ENCODE peak calls at places on chromosomes 13 and 19, in five cellular contexts. One of them, this sample, is unnamed.

GRCh38 chr13:29887030-29887557 is 36.7 kb upstream of the UBL3 start:
- DNase-seq in cerebellar cortex: no peak
- DNase-seq in ELF-1: no peak
- DNase-seq in AG08395: no peak
- DNase-seq in astrocyte of the spinal cord: no peak
- DNase-seq in this sample: no peak

GRCh38 chr13:38090913-38091312 is 221.3 kb upstream of the TRPC4 start:
- DNase-seq in cerebellar cortex: no peak
- DNase-seq in ELF-1: peak
- DNase-seq in AG08395: no peak
- DNase-seq in astrocyte of the spinal cord: no peak
- DNase-seq in this sample: no peak

GRCh38 chr19:4877753-4878490 is 10.5 kb upstream of the PLIN3 start:
- DNase-seq in cerebellar cortex: peak
- DNase-seq in ELF-1: peak
- DNase-seq in AG08395: no peak
- DNase-seq in astrocyte of the spinal cord: peak
- DNase-seq in this sample: peak

GRCh38 chr19:57465680-57466381 is 8.9 kb upstream of the VN1R1 start:
- DNase-seq in cerebellar cortex: peak
- DNase-seq in ELF-1: peak
- DNase-seq in AG08395: peak
- DNase-seq in astrocyte of the spinal cord: no peak
- DNase-seq in this sample: peak

GRCh38 chr19:50661675-50662441 is 12.6 kb downstream of the C19orf81 start:
- DNase-seq in cerebellar cortex: no peak
- DNase-seq in ELF-1: no peak
- DNase-seq in AG08395: no peak
- DNase-seq in astrocyte of the spinal cord: no peak
- DNase-seq in this sample: no peak

GRCh38 chr13:43664700-43665191 is 122.0 kb downstream of the ENOX1 start:
- DNase-seq in cerebellar cortex: no peak
- DNase-seq in ELF-1: peak
- DNase-seq in AG08395: peak
- DNase-seq in astrocyte of the spinal cord: peak
- DNase-seq in this sample: peak

GRCh38 chr13:35621989-35622388 is 145.5 kb upstream of the MAB21L1 start:
- DNase-seq in cerebellar cortex: no peak
- DNase-seq in ELF-1: peak
- DNase-seq in AG08395: peak
- DNase-seq in astrocyte of the spinal cord: no peak
- DNase-seq in this sample: no peak

GRCh38 chr19:29615891-29616425 is 9.9 kb downstream of the POP4 start:
- DNase-seq in cerebellar cortex: no peak
- DNase-seq in ELF-1: no peak
- DNase-seq in AG08395: no peak
- DNase-seq in astrocyte of the spinal cord: no peak
- DNase-seq in this sample: no peak

GRCh38 chr19:42129399-42130253 is 2.6 kb downstream of the POU2F2 start:
- DNase-seq in cerebellar cortex: no peak
- DNase-seq in ELF-1: no peak
- DNase-seq in AG08395: peak
- DNase-seq in astrocyte of the spinal cord: no peak
- DNase-seq in this sample: peak

GRCh38 chr13:114107686-114108081 is 24.7 kb downstream of the RASA3 start:
- DNase-seq in cerebellar cortex: no peak
- DNase-seq in ELF-1: no peak
- DNase-seq in AG08395: peak
- DNase-seq in astrocyte of the spinal cord: peak
- DNase-seq in this sample: peak